ENCODE peak calls at places on chromosomes 16 and 17, in eight cellular contexts. O is stimulated activated CD8-positive, alpha-beta memory T cell treated with anti-CD3 and anti-CD28 coated beads, Interleukin-4, amount 100 ng/mL, for 1 hour; Y is progenitor cell of endocrine pancreas; T is Peyer's patch; S is DMS153; C is HEK293T; X is stimulated activated CD4-positive, alpha-beta T cell treated with anti-CD3 and anti-CD28 coated beads, Interleukin-2, amount 100 ng/mL, for 4 hours; D is A673. F is an unnamed sample.
A peak's percentile ranks its signal among the peaks of the same experiment; 100 is the strongest.

GRCh38 chr16:1022466-1022865 is 40.9 kb downstream of the SOX8 start:
- DNase-seq in D (no peak), C (no peak), X (no peak), S (no peak), Y (no peak), O (no peak), T (no peak), F (no peak)

GRCh38 chr16:50316102-50316847 is 49.9 kb downstream of the ADCY7 start:
- DNase-seq in D (no peak), S (no peak), X (no peak), T (no peak), O (no peak), Y (no peak), C (no peak), F (no peak)

GRCh38 chr17:35189291-35189690 is 4.9 kb downstream of the SLC35G3 start:
- DNase-seq in Y (no peak), T (no peak), S (no peak), X (no peak), D (peak; percentile 28), O (no peak), C (no peak), F (no peak)

GRCh38 chr17:27333410-27333980 is 39.6 kb downstream of the WSB1 start:
- DNase-seq in C (no peak), X (no peak), S (no peak), D (no peak), Y (no peak), T (no peak), O (no peak), F (no peak)

GRCh38 chr17:3750926-3751325 is 27.2 kb downstream of the HASPIN start:
- DNase-seq in S (no peak), T (no peak), Y (no peak), D (no peak), C (no peak), O (no peak), X (peak; percentile 23), F (no peak)

GRCh38 chr17:68238488-68238887 is 9.4 kb upstream of the AMZ2 start:
- DNase-seq in D (no peak), C (no peak), Y (no peak), S (no peak), X (no peak), O (no peak), T (no peak), F (no peak)

GRCh38 chr16:30185683-30186421 is 2.5 kb downstream of the CORO1A start:
- DNase-seq in C (no peak), S (no peak), D (no peak), T (peak; percentile 59), X (peak; percentile 67), Y (no peak), O (peak; percentile 60), F (no peak)

GRCh38 chr17:77344038-77344437 is 203.3 kb downstream of the SEC14L1 start:
- DNase-seq in O (no peak), Y (no peak), C (no peak), D (no peak), T (no peak), S (no peak), X (no peak), F (no peak)

GRCh38 chr17:73695035-73695738 is 50.9 kb upstream of the SDK2 start:
- DNase-seq in T (no peak), S (no peak), X (no peak), O (no peak), D (no peak), C (no peak), Y (no peak), F (no peak)

GRCh38 chr16:17147942-17148341 is 322.8 kb downstream of the XYLT1 start:
- DNase-seq in D (no peak), S (no peak), T (no peak), Y (no peak), X (no peak), C (no peak), O (no peak), F (no peak)

GRCh38 chr16:31409433-31409832 is 16.3 kb downstream of the ITGAD start:
- DNase-seq in S (no peak), D (no peak), O (no peak), X (no peak), Y (no peak), C (no peak), T (no peak), F (no peak)

GRCh38 chr17:60293580-60294335 is 98.2 kb downstream of the USP32 start:
- DNase-seq in D (no peak), Y (no peak), X (no peak), O (no peak), S (no peak), T (no peak), C (no peak), F (no peak)

GRCh38 chr17:11853321-11854151 is 143.7 kb downstream of the ZNF18 start:
- DNase-seq in C (no peak), Y (no peak), S (no peak), X (no peak), T (no peak), D (peak; percentile 38), O (no peak), F (no peak)

GRCh38 chr17:77924757-77925336 is 33.7 kb upstream of the TNRC6C start:
- DNase-seq in S (no peak), T (no peak), X (no peak), C (no peak), Y (no peak), O (no peak), D (peak; percentile 29), F (peak; percentile 68)

GRCh38 chr17:17495448-17496188 is 577 bp downstream of the RASD1 start:
- DNase-seq in S (no peak), O (peak; percentile 6), D (peak; percentile 21), Y (no peak), T (peak; percentile 68), X (no peak), C (no peak), F (peak; percentile 53)